ENCODE peak calls at places on chromosomes 3 and 15, in ten cellular contexts. One of them, this sample, is unnamed.

GRCh38 chr3:177694316-177694715 is 497.0 kb upstream of the TBL1XR1 start:
- DNase-seq in fibroblast of gingiva: peak
- DNase-seq in DMS79 treated with DMSO at 0.1 percent for 48 hours: no peak
- DNase-seq in stimulated activated CD8-positive, alpha-beta memory T cell treated with anti-CD3 and anti-CD28 coated beads, Interleukin-12 subunit alpha, Interleukin-12 subunit beta, amount 100 ng/mL, for 4 hours: no peak
- DNase-seq in stimulated activated CD4-positive, alpha-beta T cell treated with anti-CD3 and anti-CD28 coated beads, Interleukin-1b, Interleukin-23, amount 100 ng/mL, for 1 hour: no peak
- DNase-seq in HS-27A: no peak
- DNase-seq in T-cell: no peak
- DNase-seq in hypothalamus: no peak
- DNase-seq in amniotic epithelial cell: no peak
- DNase-seq in GM23338: no peak
- DNase-seq in this sample: no peak

GRCh38 chr3:186024210-186024609 is 84.7 kb downstream of the ETV5 start:
- DNase-seq in fibroblast of gingiva: peak
- DNase-seq in DMS79 treated with DMSO at 0.1 percent for 48 hours: no peak
- DNase-seq in stimulated activated CD8-positive, alpha-beta memory T cell treated with anti-CD3 and anti-CD28 coated beads, Interleukin-12 subunit alpha, Interleukin-12 subunit beta, amount 100 ng/mL, for 4 hours: no peak
- DNase-seq in stimulated activated CD4-positive, alpha-beta T cell treated with anti-CD3 and anti-CD28 coated beads, Interleukin-1b, Interleukin-23, amount 100 ng/mL, for 1 hour: no peak
- DNase-seq in HS-27A: no peak
- DNase-seq in T-cell: no peak
- DNase-seq in hypothalamus: no peak
- DNase-seq in amniotic epithelial cell: no peak
- DNase-seq in GM23338: no peak
- DNase-seq in this sample: no peak

GRCh38 chr3:16686679-16687078 is 81.5 kb upstream of the DAZL start:
- DNase-seq in fibroblast of gingiva: no peak
- DNase-seq in DMS79 treated with DMSO at 0.1 percent for 48 hours: no peak
- DNase-seq in stimulated activated CD8-positive, alpha-beta memory T cell treated with anti-CD3 and anti-CD28 coated beads, Interleukin-12 subunit alpha, Interleukin-12 subunit beta, amount 100 ng/mL, for 4 hours: no peak
- DNase-seq in stimulated activated CD4-positive, alpha-beta T cell treated with anti-CD3 and anti-CD28 coated beads, Interleukin-1b, Interleukin-23, amount 100 ng/mL, for 1 hour: no peak
- DNase-seq in HS-27A: no peak
- DNase-seq in T-cell: no peak
- DNase-seq in hypothalamus: no peak
- DNase-seq in amniotic epithelial cell: no peak
- DNase-seq in GM23338: peak
- DNase-seq in this sample: no peak

GRCh38 chr15:42037650-42038049 is 16.8 kb upstream of the PLA2G4E start:
- DNase-seq in fibroblast of gingiva: no peak
- DNase-seq in DMS79 treated with DMSO at 0.1 percent for 48 hours: peak
- DNase-seq in stimulated activated CD8-positive, alpha-beta memory T cell treated with anti-CD3 and anti-CD28 coated beads, Interleukin-12 subunit alpha, Interleukin-12 subunit beta, amount 100 ng/mL, for 4 hours: no peak
- DNase-seq in stimulated activated CD4-positive, alpha-beta T cell treated with anti-CD3 and anti-CD28 coated beads, Interleukin-1b, Interleukin-23, amount 100 ng/mL, for 1 hour: no peak
- DNase-seq in HS-27A: no peak
- DNase-seq in T-cell: no peak
- DNase-seq in hypothalamus: no peak
- DNase-seq in amniotic epithelial cell: no peak
- DNase-seq in GM23338: no peak
- DNase-seq in this sample: no peak

GRCh38 chr3:172717493-172718088 is 6.7 kb upstream of the NCEH1 start:
- DNase-seq in fibroblast of gingiva: no peak
- DNase-seq in DMS79 treated with DMSO at 0.1 percent for 48 hours: no peak
- DNase-seq in stimulated activated CD8-positive, alpha-beta memory T cell treated with anti-CD3 and anti-CD28 coated beads, Interleukin-12 subunit alpha, Interleukin-12 subunit beta, amount 100 ng/mL, for 4 hours: no peak
- DNase-seq in stimulated activated CD4-positive, alpha-beta T cell treated with anti-CD3 and anti-CD28 coated beads, Interleukin-1b, Interleukin-23, amount 100 ng/mL, for 1 hour: no peak
- DNase-seq in HS-27A: no peak
- DNase-seq in T-cell: no peak
- DNase-seq in hypothalamus: no peak
- DNase-seq in amniotic epithelial cell: no peak
- DNase-seq in GM23338: no peak
- DNase-seq in this sample: no peak

GRCh38 chr3:26307192-26307591 is 315.4 kb upstream of the LRRC3B start:
- DNase-seq in fibroblast of gingiva: no peak
- DNase-seq in DMS79 treated with DMSO at 0.1 percent for 48 hours: no peak
- DNase-seq in stimulated activated CD8-positive, alpha-beta memory T cell treated with anti-CD3 and anti-CD28 coated beads, Interleukin-12 subunit alpha, Interleukin-12 subunit beta, amount 100 ng/mL, for 4 hours: no peak
- DNase-seq in stimulated activated CD4-positive, alpha-beta T cell treated with anti-CD3 and anti-CD28 coated beads, Interleukin-1b, Interleukin-23, amount 100 ng/mL, for 1 hour: no peak
- DNase-seq in HS-27A: no peak
- DNase-seq in T-cell: no peak
- DNase-seq in hypothalamus: no peak
- DNase-seq in amniotic epithelial cell: no peak
- DNase-seq in GM23338: no peak
- DNase-seq in this sample: no peak

GRCh38 chr15:88509964-88510363 is 36.5 kb downstream of the DET1 start:
- DNase-seq in fibroblast of gingiva: no peak
- DNase-seq in DMS79 treated with DMSO at 0.1 percent for 48 hours: no peak
- DNase-seq in stimulated activated CD8-positive, alpha-beta memory T cell treated with anti-CD3 and anti-CD28 coated beads, Interleukin-12 subunit alpha, Interleukin-12 subunit beta, amount 100 ng/mL, for 4 hours: no peak
- DNase-seq in stimulated activated CD4-positive, alpha-beta T cell treated with anti-CD3 and anti-CD28 coated beads, Interleukin-1b, Interleukin-23, amount 100 ng/mL, for 1 hour: no peak
- DNase-seq in HS-27A: no peak
- DNase-seq in T-cell: no peak
- DNase-seq in hypothalamus: no peak
- DNase-seq in amniotic epithelial cell: no peak
- DNase-seq in GM23338: no peak
- DNase-seq in this sample: no peak

GRCh38 chr3:60399295-60399694 is 852.0 kb downstream of the FHIT start:
- DNase-seq in fibroblast of gingiva: no peak
- DNase-seq in DMS79 treated with DMSO at 0.1 percent for 48 hours: no peak
- DNase-seq in stimulated activated CD8-positive, alpha-beta memory T cell treated with anti-CD3 and anti-CD28 coated beads, Interleukin-12 subunit alpha, Interleukin-12 subunit beta, amount 100 ng/mL, for 4 hours: no peak
- DNase-seq in stimulated activated CD4-positive, alpha-beta T cell treated with anti-CD3 and anti-CD28 coated beads, Interleukin-1b, Interleukin-23, amount 100 ng/mL, for 1 hour: no peak
- DNase-seq in HS-27A: no peak
- DNase-seq in T-cell: no peak
- DNase-seq in hypothalamus: no peak
- DNase-seq in amniotic epithelial cell: no peak
- DNase-seq in GM23338: no peak
- DNase-seq in this sample: no peak

GRCh38 chr15:29921130-29921601 is 98.9 kb upstream of the TJP1 start:
- DNase-seq in fibroblast of gingiva: no peak
- DNase-seq in DMS79 treated with DMSO at 0.1 percent for 48 hours: no peak
- DNase-seq in stimulated activated CD8-positive, alpha-beta memory T cell treated with anti-CD3 and anti-CD28 coated beads, Interleukin-12 subunit alpha, Interleukin-12 subunit beta, amount 100 ng/mL, for 4 hours: no peak
- DNase-seq in stimulated activated CD4-positive, alpha-beta T cell treated with anti-CD3 and anti-CD28 coated beads, Interleukin-1b, Interleukin-23, amount 100 ng/mL, for 1 hour: no peak
- DNase-seq in HS-27A: no peak
- DNase-seq in T-cell: no peak
- DNase-seq in hypothalamus: no peak
- DNase-seq in amniotic epithelial cell: peak
- DNase-seq in GM23338: peak
- DNase-seq in this sample: no peak

GRCh38 chr15:47711654-47712053 is 5.7 kb upstream of the SEMA6D start:
- DNase-seq in fibroblast of gingiva: no peak
- DNase-seq in DMS79 treated with DMSO at 0.1 percent for 48 hours: no peak
- DNase-seq in stimulated activated CD8-positive, alpha-beta memory T cell treated with anti-CD3 and anti-CD28 coated beads, Interleukin-12 subunit alpha, Interleukin-12 subunit beta, amount 100 ng/mL, for 4 hours: no peak
- DNase-seq in stimulated activated CD4-positive, alpha-beta T cell treated with anti-CD3 and anti-CD28 coated beads, Interleukin-1b, Interleukin-23, amount 100 ng/mL, for 1 hour: no peak
- DNase-seq in HS-27A: no peak
- DNase-seq in T-cell: no peak
- DNase-seq in hypothalamus: no peak
- DNase-seq in amniotic epithelial cell: peak
- DNase-seq in GM23338: peak
- DNase-seq in this sample: no peak

GRCh38 chr3:11015369-11015768 is 22.8 kb downstream of the SLC6A1 start:
- DNase-seq in fibroblast of gingiva: no peak
- DNase-seq in DMS79 treated with DMSO at 0.1 percent for 48 hours: no peak
- DNase-seq in stimulated activated CD8-positive, alpha-beta memory T cell treated with anti-CD3 and anti-CD28 coated beads, Interleukin-12 subunit alpha, Interleukin-12 subunit beta, amount 100 ng/mL, for 4 hours: no peak
- DNase-seq in stimulated activated CD4-positive, alpha-beta T cell treated with anti-CD3 and anti-CD28 coated beads, Interleukin-1b, Interleukin-23, amount 100 ng/mL, for 1 hour: no peak
- DNase-seq in HS-27A: no peak
- DNase-seq in T-cell: no peak
- DNase-seq in hypothalamus: no peak
- DNase-seq in amniotic epithelial cell: no peak
- DNase-seq in GM23338: no peak
- DNase-seq in this sample: no peak

GRCh38 chr3:41198526-41198925 is 779 bp upstream of the CTNNB1 start:
- DNase-seq in fibroblast of gingiva: no peak
- DNase-seq in DMS79 treated with DMSO at 0.1 percent for 48 hours: no peak
- DNase-seq in stimulated activated CD8-positive, alpha-beta memory T cell treated with anti-CD3 and anti-CD28 coated beads, Interleukin-12 subunit alpha, Interleukin-12 subunit beta, amount 100 ng/mL, for 4 hours: no peak
- DNase-seq in stimulated activated CD4-positive, alpha-beta T cell treated with anti-CD3 and anti-CD28 coated beads, Interleukin-1b, Interleukin-23, amount 100 ng/mL, for 1 hour: no peak
- DNase-seq in HS-27A: no peak
- DNase-seq in T-cell: no peak
- DNase-seq in hypothalamus: peak
- DNase-seq in amniotic epithelial cell: no peak
- DNase-seq in GM23338: no peak
- DNase-seq in this sample: no peak

GRCh38 chr3:64229903-64230302 is 4.6 kb upstream of the PRICKLE2 start:
- DNase-seq in fibroblast of gingiva: no peak
- DNase-seq in DMS79 treated with DMSO at 0.1 percent for 48 hours: no peak
- DNase-seq in stimulated activated CD8-positive, alpha-beta memory T cell treated with anti-CD3 and anti-CD28 coated beads, Interleukin-12 subunit alpha, Interleukin-12 subunit beta, amount 100 ng/mL, for 4 hours: no peak
- DNase-seq in stimulated activated CD4-positive, alpha-beta T cell treated with anti-CD3 and anti-CD28 coated beads, Interleukin-1b, Interleukin-23, amount 100 ng/mL, for 1 hour: no peak
- DNase-seq in HS-27A: no peak
- DNase-seq in T-cell: no peak
- DNase-seq in hypothalamus: no peak
- DNase-seq in amniotic epithelial cell: peak
- DNase-seq in GM23338: no peak
- DNase-seq in this sample: no peak

GRCh38 chr3:49554639-49555265 is 475 bp downstream of the BSN start:
- DNase-seq in fibroblast of gingiva: no peak
- DNase-seq in DMS79 treated with DMSO at 0.1 percent for 48 hours: no peak
- DNase-seq in stimulated activated CD8-positive, alpha-beta memory T cell treated with anti-CD3 and anti-CD28 coated beads, Interleukin-12 subunit alpha, Interleukin-12 subunit beta, amount 100 ng/mL, for 4 hours: no peak
- DNase-seq in stimulated activated CD4-positive, alpha-beta T cell treated with anti-CD3 and anti-CD28 coated beads, Interleukin-1b, Interleukin-23, amount 100 ng/mL, for 1 hour: no peak
- DNase-seq in HS-27A: no peak
- DNase-seq in T-cell: peak
- DNase-seq in hypothalamus: no peak
- DNase-seq in amniotic epithelial cell: peak
- DNase-seq in GM23338: peak
- DNase-seq in this sample: peak

GRCh38 chr3:49841126-49841525 is 15.2 kb downstream of the TRAIP start:
- DNase-seq in fibroblast of gingiva: no peak
- DNase-seq in DMS79 treated with DMSO at 0.1 percent for 48 hours: no peak
- DNase-seq in stimulated activated CD8-positive, alpha-beta memory T cell treated with anti-CD3 and anti-CD28 coated beads, Interleukin-12 subunit alpha, Interleukin-12 subunit beta, amount 100 ng/mL, for 4 hours: no peak
- DNase-seq in stimulated activated CD4-positive, alpha-beta T cell treated with anti-CD3 and anti-CD28 coated beads, Interleukin-1b, Interleukin-23, amount 100 ng/mL, for 1 hour: no peak
- DNase-seq in HS-27A: no peak
- DNase-seq in T-cell: no peak
- DNase-seq in hypothalamus: no peak
- DNase-seq in amniotic epithelial cell: peak
- DNase-seq in GM23338: peak
- DNase-seq in this sample: no peak

GRCh38 chr15:88029696-88030095 is 226.8 kb downstream of the NTRK3 start:
- DNase-seq in fibroblast of gingiva: no peak
- DNase-seq in DMS79 treated with DMSO at 0.1 percent for 48 hours: no peak
- DNase-seq in stimulated activated CD8-positive, alpha-beta memory T cell treated with anti-CD3 and anti-CD28 coated beads, Interleukin-12 subunit alpha, Interleukin-12 subunit beta, amount 100 ng/mL, for 4 hours: no peak
- DNase-seq in stimulated activated CD4-positive, alpha-beta T cell treated with anti-CD3 and anti-CD28 coated beads, Interleukin-1b, Interleukin-23, amount 100 ng/mL, for 1 hour: no peak
- DNase-seq in HS-27A: no peak
- DNase-seq in T-cell: no peak
- DNase-seq in hypothalamus: no peak
- DNase-seq in amniotic epithelial cell: peak
- DNase-seq in GM23338: no peak
- DNase-seq in this sample: no peak

GRCh38 chr3:108090066-108090700 is 648 bp downstream of the CD47 start:
- DNase-seq in fibroblast of gingiva: peak
- DNase-seq in DMS79 treated with DMSO at 0.1 percent for 48 hours: peak
- DNase-seq in stimulated activated CD8-positive, alpha-beta memory T cell treated with anti-CD3 and anti-CD28 coated beads, Interleukin-12 subunit alpha, Interleukin-12 subunit beta, amount 100 ng/mL, for 4 hours: peak
- DNase-seq in stimulated activated CD4-positive, alpha-beta T cell treated with anti-CD3 and anti-CD28 coated beads, Interleukin-1b, Interleukin-23, amount 100 ng/mL, for 1 hour: no peak
- DNase-seq in HS-27A: peak
- DNase-seq in T-cell: peak
- DNase-seq in hypothalamus: peak
- DNase-seq in amniotic epithelial cell: peak
- DNase-seq in GM23338: peak
- DNase-seq in this sample: peak

GRCh38 chr3:112736802-112737566 is 96.0 kb upstream of the CCDC80 start:
- DNase-seq in fibroblast of gingiva: no peak
- DNase-seq in DMS79 treated with DMSO at 0.1 percent for 48 hours: no peak
- DNase-seq in stimulated activated CD8-positive, alpha-beta memory T cell treated with anti-CD3 and anti-CD28 coated beads, Interleukin-12 subunit alpha, Interleukin-12 subunit beta, amount 100 ng/mL, for 4 hours: no peak
- DNase-seq in stimulated activated CD4-positive, alpha-beta T cell treated with anti-CD3 and anti-CD28 coated beads, Interleukin-1b, Interleukin-23, amount 100 ng/mL, for 1 hour: no peak
- DNase-seq in HS-27A: no peak
- DNase-seq in T-cell: no peak
- DNase-seq in hypothalamus: no peak
- DNase-seq in amniotic epithelial cell: no peak
- DNase-seq in GM23338: no peak
- DNase-seq in this sample: no peak

GRCh38 chr3:56689303-56689702 is 6.2 kb upstream of the TASOR start:
- DNase-seq in fibroblast of gingiva: no peak
- DNase-seq in DMS79 treated with DMSO at 0.1 percent for 48 hours: no peak
- DNase-seq in stimulated activated CD8-positive, alpha-beta memory T cell treated with anti-CD3 and anti-CD28 coated beads, Interleukin-12 subunit alpha, Interleukin-12 subunit beta, amount 100 ng/mL, for 4 hours: no peak
- DNase-seq in stimulated activated CD4-positive, alpha-beta T cell treated with anti-CD3 and anti-CD28 coated beads, Interleukin-1b, Interleukin-23, amount 100 ng/mL, for 1 hour: no peak
- DNase-seq in HS-27A: no peak
- DNase-seq in T-cell: no peak
- DNase-seq in hypothalamus: no peak
- DNase-seq in amniotic epithelial cell: no peak
- DNase-seq in GM23338: no peak
- DNase-seq in this sample: no peak

GRCh38 chr3:73270839-73271483 is 209.5 kb downstream of the EBLN2 start:
- DNase-seq in fibroblast of gingiva: peak
- DNase-seq in DMS79 treated with DMSO at 0.1 percent for 48 hours: no peak
- DNase-seq in stimulated activated CD8-positive, alpha-beta memory T cell treated with anti-CD3 and anti-CD28 coated beads, Interleukin-12 subunit alpha, Interleukin-12 subunit beta, amount 100 ng/mL, for 4 hours: no peak
- DNase-seq in stimulated activated CD4-positive, alpha-beta T cell treated with anti-CD3 and anti-CD28 coated beads, Interleukin-1b, Interleukin-23, amount 100 ng/mL, for 1 hour: no peak
- DNase-seq in HS-27A: no peak
- DNase-seq in T-cell: no peak
- DNase-seq in hypothalamus: no peak
- DNase-seq in amniotic epithelial cell: no peak
- DNase-seq in GM23338: no peak
- DNase-seq in this sample: no peak

GRCh38 chr3:48679416-48680380 is 6.0 kb downstream of the NCKIPSD start:
- DNase-seq in fibroblast of gingiva: no peak
- DNase-seq in DMS79 treated with DMSO at 0.1 percent for 48 hours: no peak
- DNase-seq in stimulated activated CD8-positive, alpha-beta memory T cell treated with anti-CD3 and anti-CD28 coated beads, Interleukin-12 subunit alpha, Interleukin-12 subunit beta, amount 100 ng/mL, for 4 hours: no peak
- DNase-seq in stimulated activated CD4-positive, alpha-beta T cell treated with anti-CD3 and anti-CD28 coated beads, Interleukin-1b, Interleukin-23, amount 100 ng/mL, for 1 hour: no peak
- DNase-seq in HS-27A: no peak
- DNase-seq in T-cell: no peak
- DNase-seq in hypothalamus: no peak
- DNase-seq in amniotic epithelial cell: no peak
- DNase-seq in GM23338: no peak
- DNase-seq in this sample: no peak

GRCh38 chr15:48537277-48538113 is 108.0 kb downstream of the FBN1 start:
- DNase-seq in fibroblast of gingiva: no peak
- DNase-seq in DMS79 treated with DMSO at 0.1 percent for 48 hours: no peak
- DNase-seq in stimulated activated CD8-positive, alpha-beta memory T cell treated with anti-CD3 and anti-CD28 coated beads, Interleukin-12 subunit alpha, Interleukin-12 subunit beta, amount 100 ng/mL, for 4 hours: no peak
- DNase-seq in stimulated activated CD4-positive, alpha-beta T cell treated with anti-CD3 and anti-CD28 coated beads, Interleukin-1b, Interleukin-23, amount 100 ng/mL, for 1 hour: no peak
- DNase-seq in HS-27A: no peak
- DNase-seq in T-cell: no peak
- DNase-seq in hypothalamus: no peak
- DNase-seq in amniotic epithelial cell: no peak
- DNase-seq in GM23338: no peak
- DNase-seq in this sample: no peak

GRCh38 chr3:183818706-183819624 is 6.4 kb downstream of the MAP6D1 start:
- DNase-seq in fibroblast of gingiva: no peak
- DNase-seq in DMS79 treated with DMSO at 0.1 percent for 48 hours: no peak
- DNase-seq in stimulated activated CD8-positive, alpha-beta memory T cell treated with anti-CD3 and anti-CD28 coated beads, Interleukin-12 subunit alpha, Interleukin-12 subunit beta, amount 100 ng/mL, for 4 hours: no peak
- DNase-seq in stimulated activated CD4-positive, alpha-beta T cell treated with anti-CD3 and anti-CD28 coated beads, Interleukin-1b, Interleukin-23, amount 100 ng/mL, for 1 hour: no peak
- DNase-seq in HS-27A: no peak
- DNase-seq in T-cell: no peak
- DNase-seq in hypothalamus: peak
- DNase-seq in amniotic epithelial cell: no peak
- DNase-seq in GM23338: no peak
- DNase-seq in this sample: no peak

GRCh38 chr3:189813652-189814245 is 182.6 kb downstream of the TP63 start:
- DNase-seq in fibroblast of gingiva: no peak
- DNase-seq in DMS79 treated with DMSO at 0.1 percent for 48 hours: no peak
- DNase-seq in stimulated activated CD8-positive, alpha-beta memory T cell treated with anti-CD3 and anti-CD28 coated beads, Interleukin-12 subunit alpha, Interleukin-12 subunit beta, amount 100 ng/mL, for 4 hours: no peak
- DNase-seq in stimulated activated CD4-positive, alpha-beta T cell treated with anti-CD3 and anti-CD28 coated beads, Interleukin-1b, Interleukin-23, amount 100 ng/mL, for 1 hour: no peak
- DNase-seq in HS-27A: no peak
- DNase-seq in T-cell: no peak
- DNase-seq in hypothalamus: no peak
- DNase-seq in amniotic epithelial cell: no peak
- DNase-seq in GM23338: peak
- DNase-seq in this sample: no peak

GRCh38 chr15:62706361-62706760 is 336.2 kb upstream of the TPM1 start:
- DNase-seq in fibroblast of gingiva: peak
- DNase-seq in DMS79 treated with DMSO at 0.1 percent for 48 hours: no peak
- DNase-seq in stimulated activated CD8-positive, alpha-beta memory T cell treated with anti-CD3 and anti-CD28 coated beads, Interleukin-12 subunit alpha, Interleukin-12 subunit beta, amount 100 ng/mL, for 4 hours: no peak
- DNase-seq in stimulated activated CD4-positive, alpha-beta T cell treated with anti-CD3 and anti-CD28 coated beads, Interleukin-1b, Interleukin-23, amount 100 ng/mL, for 1 hour: no peak
- DNase-seq in HS-27A: no peak
- DNase-seq in T-cell: no peak
- DNase-seq in hypothalamus: no peak
- DNase-seq in amniotic epithelial cell: no peak
- DNase-seq in GM23338: no peak
- DNase-seq in this sample: no peak

GRCh38 chr15:40243126-40243810 is 4.4 kb downstream of the PAK6 start:
- DNase-seq in fibroblast of gingiva: no peak
- DNase-seq in DMS79 treated with DMSO at 0.1 percent for 48 hours: no peak
- DNase-seq in stimulated activated CD8-positive, alpha-beta memory T cell treated with anti-CD3 and anti-CD28 coated beads, Interleukin-12 subunit alpha, Interleukin-12 subunit beta, amount 100 ng/mL, for 4 hours: no peak
- DNase-seq in stimulated activated CD4-positive, alpha-beta T cell treated with anti-CD3 and anti-CD28 coated beads, Interleukin-1b, Interleukin-23, amount 100 ng/mL, for 1 hour: no peak
- DNase-seq in HS-27A: no peak
- DNase-seq in T-cell: no peak
- DNase-seq in hypothalamus: no peak
- DNase-seq in amniotic epithelial cell: no peak
- DNase-seq in GM23338: no peak
- DNase-seq in this sample: no peak

GRCh38 chr3:57557088-57557537 is 1.0 kb downstream of the PDE12 start:
- DNase-seq in fibroblast of gingiva: peak
- DNase-seq in DMS79 treated with DMSO at 0.1 percent for 48 hours: no peak
- DNase-seq in stimulated activated CD8-positive, alpha-beta memory T cell treated with anti-CD3 and anti-CD28 coated beads, Interleukin-12 subunit alpha, Interleukin-12 subunit beta, amount 100 ng/mL, for 4 hours: peak
- DNase-seq in stimulated activated CD4-positive, alpha-beta T cell treated with anti-CD3 and anti-CD28 coated beads, Interleukin-1b, Interleukin-23, amount 100 ng/mL, for 1 hour: no peak
- DNase-seq in HS-27A: no peak
- DNase-seq in T-cell: peak
- DNase-seq in hypothalamus: no peak
- DNase-seq in amniotic epithelial cell: peak
- DNase-seq in GM23338: peak
- DNase-seq in this sample: no peak

GRCh38 chr3:124639406-124640237 is 90.6 kb upstream of the UMPS start:
- DNase-seq in fibroblast of gingiva: no peak
- DNase-seq in DMS79 treated with DMSO at 0.1 percent for 48 hours: no peak
- DNase-seq in stimulated activated CD8-positive, alpha-beta memory T cell treated with anti-CD3 and anti-CD28 coated beads, Interleukin-12 subunit alpha, Interleukin-12 subunit beta, amount 100 ng/mL, for 4 hours: no peak
- DNase-seq in stimulated activated CD4-positive, alpha-beta T cell treated with anti-CD3 and anti-CD28 coated beads, Interleukin-1b, Interleukin-23, amount 100 ng/mL, for 1 hour: no peak
- DNase-seq in HS-27A: no peak
- DNase-seq in T-cell: no peak
- DNase-seq in hypothalamus: no peak
- DNase-seq in amniotic epithelial cell: no peak
- DNase-seq in GM23338: no peak
- DNase-seq in this sample: no peak